ENCODE peak calls at places on chromosomes 3 and 15, in six cellular contexts. One of them, this sample, is unnamed.

GRCh38 chr15:38843736-38844590 is 279.3 kb upstream of the RASGRP1 start:
- DNase-seq in astrocyte: peak; percentile 76
- DNase-seq in lung: no peak
- DNase-seq in PC-3: no peak
- DNase-seq in cardiac fibroblast: peak; percentile 67
- DNase-seq in psoas muscle: no peak
- DNase-seq in this sample: peak; percentile 61

GRCh38 chr3:120147072-120147871 is 53.0 kb upstream of the GSK3B start:
- DNase-seq in psoas muscle: no peak
- DNase-seq in astrocyte: no peak
- DNase-seq in lung: no peak
- DNase-seq in cardiac fibroblast: no peak
- DNase-seq in PC-3: peak; percentile 85
- DNase-seq in this sample: no peak

GRCh38 chr3:160928183-160928718 is 172.2 kb downstream of the PPM1L start:
- DNase-seq in lung: no peak
- DNase-seq in cardiac fibroblast: no peak
- DNase-seq in astrocyte: no peak
- DNase-seq in PC-3: peak; percentile 50
- DNase-seq in psoas muscle: no peak
- DNase-seq in this sample: no peak

GRCh38 chr3:49554639-49555265 is 475 bp downstream of the BSN start:
- DNase-seq in astrocyte: no peak
- DNase-seq in PC-3: peak; percentile 59
- DNase-seq in lung: no peak
- DNase-seq in cardiac fibroblast: peak; percentile 13
- DNase-seq in psoas muscle: peak; percentile 82
- DNase-seq in this sample: no peak

GRCh38 chr3:107627962-107628542 is 105.3 kb downstream of the BBX start:
- DNase-seq in PC-3: peak; percentile 21
- DNase-seq in astrocyte: no peak
- DNase-seq in cardiac fibroblast: peak; percentile 22
- DNase-seq in lung: no peak
- DNase-seq in psoas muscle: no peak
- DNase-seq in this sample: no peak

GRCh38 chr3:3714572-3714971 is 84.7 kb upstream of the LRRN1 start:
- DNase-seq in astrocyte: no peak
- DNase-seq in lung: no peak
- DNase-seq in psoas muscle: no peak
- DNase-seq in cardiac fibroblast: no peak
- DNase-seq in PC-3: no peak
- DNase-seq in this sample: no peak

GRCh38 chr3:149678365-149678948 is 20.6 kb upstream of the WWTR1 start:
- DNase-seq in cardiac fibroblast: peak; percentile 9
- DNase-seq in psoas muscle: no peak
- DNase-seq in PC-3: peak; percentile 98
- DNase-seq in astrocyte: no peak
- DNase-seq in lung: no peak
- DNase-seq in this sample: no peak

GRCh38 chr15:62758126-62758951 is 284.2 kb upstream of the TPM1 start:
- DNase-seq in lung: no peak
- DNase-seq in astrocyte: peak; percentile 97
- DNase-seq in psoas muscle: peak; percentile 63
- DNase-seq in PC-3: peak; percentile 67
- DNase-seq in cardiac fibroblast: peak; percentile 91
- DNase-seq in this sample: peak; percentile 77

GRCh38 chr3:70488816-70489215 is 176.4 kb upstream of the MDFIC2 start:
- DNase-seq in astrocyte: no peak
- DNase-seq in psoas muscle: no peak
- DNase-seq in lung: no peak
- DNase-seq in cardiac fibroblast: no peak
- DNase-seq in PC-3: no peak
- DNase-seq in this sample: no peak

GRCh38 chr15:91689377-91689776 is 164.1 kb upstream of the SLCO3A1 start:
- DNase-seq in cardiac fibroblast: no peak
- DNase-seq in lung: no peak
- DNase-seq in astrocyte: no peak
- DNase-seq in PC-3: no peak
- DNase-seq in psoas muscle: no peak
- DNase-seq in this sample: no peak

DNA sequence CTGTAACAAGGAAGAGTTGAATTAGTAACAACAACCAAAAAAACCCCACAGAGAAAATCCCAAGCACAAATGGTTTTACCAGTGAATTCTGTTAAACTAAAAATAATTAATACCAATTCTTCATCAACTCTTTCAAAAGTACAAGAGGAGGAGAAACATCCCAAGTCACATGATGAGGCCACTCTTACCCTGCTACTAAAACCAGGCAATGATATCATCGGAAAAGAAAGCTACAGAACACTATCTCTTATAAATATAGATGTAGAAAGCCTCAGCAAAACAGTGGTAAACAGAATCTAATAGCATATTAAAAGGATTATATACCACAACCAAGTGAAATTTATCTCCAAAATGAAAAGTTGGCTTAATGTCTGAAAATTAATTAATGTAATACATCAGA is 168.1 kb upstream of the SLCO3A1 start:
- DNase-seq in cardiac fibroblast: no peak
- DNase-seq in PC-3: no peak
- DNase-seq in lung: no peak
- DNase-seq in astrocyte: no peak
- DNase-seq in psoas muscle: no peak
- DNase-seq in this sample: no peak
- H3K4me3 ChIP-seq in cardiac fibroblast: no peak overlapping the region
- H3K4me3 ChIP-seq in PC-3: no peak overlapping the region
- H3K4me3 ChIP-seq in lung: no peak overlapping the region
- H3K4me3 ChIP-seq in astrocyte: no peak overlapping the region
- H3K4me3 ChIP-seq in psoas muscle: no peak overlapping the region
- H3K4me3 ChIP-seq in this sample: no peak overlapping the region

GRCh38 chr3:101811875-101812274 is 32.9 kb downstream of the NXPE3 start:
- DNase-seq in astrocyte: no peak
- DNase-seq in cardiac fibroblast: no peak
- DNase-seq in psoas muscle: no peak
- DNase-seq in PC-3: no peak
- DNase-seq in lung: no peak
- DNase-seq in this sample: no peak
- H3K4me3 ChIP-seq in astrocyte: no peak overlapping the region
- H3K4me3 ChIP-seq in cardiac fibroblast: no peak overlapping the region
- H3K4me3 ChIP-seq in psoas muscle: no peak overlapping the region
- H3K4me3 ChIP-seq in PC-3: no peak overlapping the region
- H3K4me3 ChIP-seq in lung: no peak overlapping the region
- H3K4me3 ChIP-seq in this sample: no peak overlapping the region

GRCh38 chr3:105662326-105662725 is 206.5 kb downstream of the CBLB start:
- DNase-seq in astrocyte: peak; percentile 41
- DNase-seq in PC-3: no peak
- DNase-seq in lung: no peak
- DNase-seq in psoas muscle: no peak
- DNase-seq in cardiac fibroblast: peak; percentile 36
- DNase-seq in this sample: no peak

GRCh38 chr3:105656607-105657504 is 212.0 kb downstream of the CBLB start:
- DNase-seq in cardiac fibroblast: peak; percentile 30
- DNase-seq in PC-3: no peak
- DNase-seq in astrocyte: no peak
- DNase-seq in lung: no peak
- DNase-seq in psoas muscle: no peak
- DNase-seq in this sample: no peak

GRCh38 chr3:105661461-105661860 is 207.4 kb downstream of the CBLB start:
- DNase-seq in cardiac fibroblast: no peak
- DNase-seq in astrocyte: no peak
- DNase-seq in lung: no peak
- DNase-seq in psoas muscle: no peak
- DNase-seq in PC-3: no peak
- DNase-seq in this sample: no peak
- H3K4me3 ChIP-seq in cardiac fibroblast: no peak overlapping the region
- H3K4me3 ChIP-seq in astrocyte: no peak overlapping the region
- H3K4me3 ChIP-seq in lung: no peak overlapping the region
- H3K4me3 ChIP-seq in psoas muscle: no peak overlapping the region
- H3K4me3 ChIP-seq in PC-3: no peak overlapping the region
- H3K4me3 ChIP-seq in this sample: no peak overlapping the region

GRCh38 chr3:9401986-9402385 is 4.6 kb downstream of the SETD5 start:
- DNase-seq in psoas muscle: no peak
- DNase-seq in cardiac fibroblast: no peak
- DNase-seq in astrocyte: no peak
- DNase-seq in lung: no peak
- DNase-seq in PC-3: no peak
- DNase-seq in this sample: no peak

GRCh38 chr3:9404680-9405079 is 7.3 kb downstream of the SETD5 start:
- DNase-seq in psoas muscle: no peak
- DNase-seq in PC-3: no peak
- DNase-seq in lung: no peak
- DNase-seq in astrocyte: no peak
- DNase-seq in cardiac fibroblast: no peak
- DNase-seq in this sample: no peak

GRCh38 chr3:9403463-9403862 is 6.0 kb downstream of the SETD5 start:
- DNase-seq in lung: no peak
- DNase-seq in astrocyte: no peak
- DNase-seq in PC-3: no peak
- DNase-seq in cardiac fibroblast: no peak
- DNase-seq in psoas muscle: no peak
- DNase-seq in this sample: no peak

GRCh38 chr3:9400626-9401025 is 3.2 kb downstream of the SETD5 start:
- DNase-seq in PC-3: no peak
- DNase-seq in lung: no peak
- DNase-seq in astrocyte: no peak
- DNase-seq in psoas muscle: no peak
- DNase-seq in cardiac fibroblast: no peak
- DNase-seq in this sample: no peak

GRCh38 chr3:9402410-9403228 is 5.2 kb downstream of the SETD5 start:
- DNase-seq in astrocyte: no peak
- DNase-seq in psoas muscle: no peak
- DNase-seq in cardiac fibroblast: peak; percentile 35
- DNase-seq in PC-3: no peak
- DNase-seq in lung: no peak
- DNase-seq in this sample: peak; percentile 43
- H3K4me3 ChIP-seq in astrocyte: peak overlapping the region; percentile 21
- H3K4me3 ChIP-seq in psoas muscle: peak overlapping the region; percentile 96
- H3K4me3 ChIP-seq in cardiac fibroblast: no peak overlapping the region
- H3K4me3 ChIP-seq in PC-3: peak overlapping the region; percentile 94
- H3K4me3 ChIP-seq in lung: no peak overlapping the region
- H3K4me3 ChIP-seq in this sample: peak overlapping the region; percentile 13

GRCh38 chr15:56036546-56037067 is 43.2 kb upstream of the NEDD4 start:
- DNase-seq in PC-3: no peak
- DNase-seq in psoas muscle: no peak
- DNase-seq in astrocyte: no peak
- DNase-seq in lung: no peak
- DNase-seq in cardiac fibroblast: no peak
- DNase-seq in this sample: no peak
- H3K4me3 ChIP-seq in PC-3: no peak overlapping the region
- H3K4me3 ChIP-seq in psoas muscle: no peak overlapping the region
- H3K4me3 ChIP-seq in astrocyte: no peak overlapping the region
- H3K4me3 ChIP-seq in lung: no peak overlapping the region
- H3K4me3 ChIP-seq in cardiac fibroblast: no peak overlapping the region
- H3K4me3 ChIP-seq in this sample: no peak overlapping the region

GRCh38 chr3:127097516-127097915 is 95.4 kb upstream of the PRR23E start:
- DNase-seq in cardiac fibroblast: no peak
- DNase-seq in lung: no peak
- DNase-seq in astrocyte: no peak
- DNase-seq in psoas muscle: no peak
- DNase-seq in PC-3: no peak
- DNase-seq in this sample: no peak
- H3K4me3 ChIP-seq in cardiac fibroblast: no peak overlapping the region
- H3K4me3 ChIP-seq in lung: no peak overlapping the region
- H3K4me3 ChIP-seq in astrocyte: no peak overlapping the region
- H3K4me3 ChIP-seq in psoas muscle: no peak overlapping the region
- H3K4me3 ChIP-seq in PC-3: no peak overlapping the region
- H3K4me3 ChIP-seq in this sample: no peak overlapping the region

DNA sequence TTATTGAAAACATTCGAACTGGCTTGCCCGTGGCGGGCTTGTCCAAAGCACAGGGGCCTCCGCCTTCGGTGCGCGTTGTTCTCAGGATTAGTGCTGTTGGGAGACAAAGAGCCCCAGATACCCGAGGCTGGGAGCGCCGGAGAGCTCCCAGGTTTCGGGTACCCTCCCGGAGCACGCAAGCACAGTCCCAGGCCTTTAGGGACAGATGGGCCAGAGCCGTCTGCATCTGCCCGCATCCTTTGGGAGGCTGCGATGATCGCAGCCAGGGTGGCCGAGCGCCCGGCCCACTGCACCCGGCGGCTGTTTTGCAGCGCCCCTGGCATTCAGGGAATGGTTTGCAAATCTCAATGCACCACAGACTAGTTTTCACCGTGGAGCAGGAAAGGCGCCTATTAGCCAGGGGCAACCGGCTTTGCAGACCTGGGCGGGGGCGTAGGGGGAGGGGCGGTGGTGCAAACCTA is 5.0 kb upstream of the FEZF2 start:
- DNase-seq in astrocyte: no peak
- DNase-seq in lung: no peak
- DNase-seq in psoas muscle: no peak
- DNase-seq in cardiac fibroblast: no peak
- DNase-seq in PC-3: no peak
- DNase-seq in this sample: no peak
- H3K4me3 ChIP-seq in astrocyte: peak overlapping the region; percentile 10
- H3K4me3 ChIP-seq in lung: no peak overlapping the region
- H3K4me3 ChIP-seq in psoas muscle: no peak overlapping the region
- H3K4me3 ChIP-seq in cardiac fibroblast: no peak overlapping the region
- H3K4me3 ChIP-seq in PC-3: no peak overlapping the region
- H3K4me3 ChIP-seq in this sample: no peak overlapping the region

DNA sequence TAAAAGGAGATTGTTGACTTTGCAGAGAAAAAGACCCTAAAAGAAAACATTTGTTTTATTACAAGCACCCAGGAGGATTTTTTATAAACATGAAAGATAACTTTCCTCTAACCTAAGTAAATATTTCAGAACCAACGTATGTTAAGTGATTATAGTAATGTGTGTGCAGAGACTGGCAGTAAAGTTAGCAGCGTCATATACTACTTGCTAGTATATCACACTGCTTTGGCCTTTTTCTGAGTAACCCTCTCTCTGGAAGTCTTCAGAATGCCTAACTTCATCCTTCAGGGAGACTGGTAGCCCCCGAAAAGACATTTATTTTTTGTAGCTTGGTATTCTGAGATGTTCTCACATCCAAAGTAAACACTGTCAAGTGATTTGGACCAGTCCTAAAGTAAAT is 17.9 kb downstream of the UBE2E1 start:
- DNase-seq in lung: no peak
- DNase-seq in PC-3: no peak
- DNase-seq in astrocyte: no peak
- DNase-seq in cardiac fibroblast: no peak
- DNase-seq in psoas muscle: no peak
- DNase-seq in this sample: no peak
- H3K4me3 ChIP-seq in lung: no peak overlapping the region
- H3K4me3 ChIP-seq in PC-3: no peak overlapping the region
- H3K4me3 ChIP-seq in astrocyte: no peak overlapping the region
- H3K4me3 ChIP-seq in cardiac fibroblast: no peak overlapping the region
- H3K4me3 ChIP-seq in psoas muscle: no peak overlapping the region
- H3K4me3 ChIP-seq in this sample: no peak overlapping the region

GRCh38 chr3:42652611-42653302 is 740 bp upstream of the ZBTB47 start:
- DNase-seq in psoas muscle: peak; percentile 73
- DNase-seq in cardiac fibroblast: peak; percentile 86
- DNase-seq in lung: peak; percentile 79
- DNase-seq in PC-3: peak; percentile 90
- DNase-seq in astrocyte: peak; percentile 74
- DNase-seq in this sample: peak; percentile 78

GRCh38 chr3:42653560-42654330 is at the start of gene ZBTB47:
- DNase-seq in lung: peak; percentile 70
- DNase-seq in astrocyte: no peak
- DNase-seq in cardiac fibroblast: peak; percentile 48
- DNase-seq in PC-3: peak; percentile 44
- DNase-seq in psoas muscle: peak; percentile 86
- DNase-seq in this sample: no peak

GRCh38 chr3:42654331-42655201 is 1.1 kb downstream of the ZBTB47 start:
- DNase-seq in PC-3: peak; percentile 38
- DNase-seq in lung: no peak
- DNase-seq in psoas muscle: peak; percentile 87
- DNase-seq in cardiac fibroblast: peak; percentile 49
- DNase-seq in astrocyte: peak; percentile 35
- DNase-seq in this sample: no peak

GRCh38 chr3:42652251-42652610 is 1.3 kb upstream of the ZBTB47 start:
- DNase-seq in lung: no peak
- DNase-seq in astrocyte: no peak
- DNase-seq in cardiac fibroblast: no peak
- DNase-seq in PC-3: no peak
- DNase-seq in psoas muscle: no peak
- DNase-seq in this sample: no peak

GRCh38 chr3:42653303-42653559 is 266 bp upstream of the ZBTB47 start:
- DNase-seq in psoas muscle: no peak
- DNase-seq in cardiac fibroblast: no peak
- DNase-seq in PC-3: no peak
- DNase-seq in lung: no peak
- DNase-seq in astrocyte: no peak
- DNase-seq in this sample: no peak
- H3K4me3 ChIP-seq in psoas muscle: peak overlapping the region; percentile 78
- H3K4me3 ChIP-seq in cardiac fibroblast: peak overlapping the region; percentile 92
- H3K4me3 ChIP-seq in PC-3: peak overlapping the region; percentile 85
- H3K4me3 ChIP-seq in lung: peak overlapping the region; percentile 75
- H3K4me3 ChIP-seq in astrocyte: peak overlapping the region; percentile 68
- H3K4me3 ChIP-seq in this sample: peak overlapping the region; percentile 71

This sample was measured in brain microvascular endothelial cell.